ENCODE peak calls at places on chromosomes 13 and 19, in eight cellular contexts. Y, K, P, V, Z, R, S and I are unnamed samples.

GRCh38 chr13:111204438-111205177 is 89.5 kb downstream of the ARHGEF7 start:
- DNase-seq in Y (no peak), K (no peak), P (no peak), V (no peak), Z (peak), R (no peak), S (no peak), I (no peak)

GRCh38 chr13:63586467-63586866 is 2170.8 kb upstream of the PCDH20 start:
- DNase-seq in Y (no peak), K (no peak), P (no peak), V (no peak), Z (no peak), R (no peak), S (no peak), I (no peak)

GRCh38 chr19:11111771-11112144 is 22.5 kb downstream of the LDLR start:
- DNase-seq in Y (no peak), K (no peak), P (no peak), V (no peak), Z (no peak), R (no peak), S (no peak), I (no peak)

GRCh38 chr19:14333101-14333871 is 48.0 kb upstream of the ADGRE5 start:
- DNase-seq in Y (no peak), K (no peak), P (no peak), V (peak), Z (peak), R (no peak), S (no peak), I (no peak)

GRCh38 chr13:75255653-75256052 is 226.3 kb downstream of the TBC1D4 start:
- DNase-seq in Y (no peak), K (no peak), P (no peak), V (no peak), Z (no peak), R (no peak), S (no peak), I (no peak)

GRCh38 chr13:112112534-112113276 is 45.8 kb downstream of the SOX1 start:
- DNase-seq in Y (no peak), K (no peak), P (no peak), V (no peak), Z (no peak), R (no peak), S (no peak), I (no peak)

GRCh38 chr13:36666482-36667264 is 7.1 kb upstream of the SERTM1 start:
- DNase-seq in Y (no peak), K (no peak), P (no peak), V (no peak), Z (no peak), R (no peak), S (no peak), I (peak)

GRCh38 chr19:57903298-57904174 is 12.9 kb downstream of the ZNF417 start:
- DNase-seq in Y (peak), K (no peak), P (no peak), V (no peak), Z (peak), R (no peak), S (peak), I (peak)

GRCh38 chr19:1235625-1236538 is 1.9 kb downstream of the CBARP start:
- DNase-seq in Y (no peak), K (no peak), P (no peak), V (no peak), Z (peak), R (no peak), S (no peak), I (no peak)

GRCh38 chr19:20269461-20269860 is 102.4 kb downstream of the ZNF486 start:
- DNase-seq in Y (no peak), K (no peak), P (no peak), V (no peak), Z (no peak), R (no peak), S (no peak), I (no peak)

GRCh38 chr19:30001794-30002193 is 59.8 kb downstream of the URI1 start:
- DNase-seq in Y (peak), K (no peak), P (no peak), V (peak), Z (no peak), R (no peak), S (no peak), I (no peak)

GRCh38 chr19:54439174-54439851 is 9.7 kb upstream of the LENG8 start:
- DNase-seq in Y (peak), K (no peak), P (no peak), V (peak), Z (no peak), R (no peak), S (no peak), I (peak)

GRCh38 chr19:23410155-23410554 is 14.9 kb upstream of the ZNF91 start:
- DNase-seq in Y (no peak), K (no peak), P (no peak), V (no peak), Z (no peak), R (no peak), S (no peak), I (no peak)

GRCh38 chr13:73440296-73440895 is 381.6 kb downstream of the KLF5 start:
- DNase-seq in Y (peak), K (no peak), P (no peak), V (peak), Z (no peak), R (no peak), S (no peak), I (no peak)

GRCh38 chr19:53365899-53366493 is 491 bp downstream of the ZNF525 start:
- DNase-seq in Y (no peak), K (peak), P (peak), V (peak), Z (no peak), R (peak), S (no peak), I (peak)

GRCh38 chr19:5060591-5061339 is 91.9 kb downstream of the KDM4B start:
- DNase-seq in Y (no peak), K (no peak), P (no peak), V (no peak), Z (no peak), R (no peak), S (no peak), I (no peak)

GRCh38 chr13:50226515-50227147 is 211.4 kb downstream of the KCNRG start:
- DNase-seq in Y (no peak), K (no peak), P (no peak), V (no peak), Z (no peak), R (no peak), S (no peak), I (peak)

GRCh38 chr13:68234278-68234677 is 1004.1 kb upstream of the PCDH9 start:
- DNase-seq in Y (no peak), K (no peak), P (no peak), V (no peak), Z (no peak), R (no peak), S (no peak), I (no peak)

GRCh38 chr13:108915095-108915633 is 285.8 kb downstream of the MYO16 start:
- DNase-seq in Y (no peak), K (no peak), P (no peak), V (no peak), Z (peak), R (no peak), S (no peak), I (no peak)

GRCh38 chr19:30670011-30670329 is 297.8 kb downstream of the ZNF536 start:
- DNase-seq in Y (no peak), K (no peak), P (no peak), V (no peak), Z (no peak), R (no peak), S (no peak), I (no peak)

GRCh38 chr13:21402586-21403307 is 56.4 kb downstream of the ZDHHC20 start:
- DNase-seq in Y (no peak), K (no peak), P (no peak), V (no peak), Z (peak), R (no peak), S (peak), I (peak)

GRCh38 chr13:24512208-24513068 is at the start of gene PARP4:
- DNase-seq in Y (peak), K (peak), P (peak), V (peak), Z (peak), R (peak), S (peak), I (peak)

GRCh38 chr19:46435009-46435408 is 6.3 kb upstream of the PNMA8C start:
- DNase-seq in Y (no peak), K (no peak), P (no peak), V (no peak), Z (no peak), R (no peak), S (no peak), I (no peak)

GRCh38 chr19:19205416-19206410 is 2.5 kb upstream of the NR2C2AP start:
- DNase-seq in Y (no peak), K (no peak), P (no peak), V (no peak), Z (no peak), R (no peak), S (no peak), I (no peak)

GRCh38 chr13:109241160-109241559 is 545.2 kb downstream of the IRS2 start:
- DNase-seq in Y (no peak), K (no peak), P (no peak), V (no peak), Z (no peak), R (no peak), S (no peak), I (no peak)

GRCh38 chr13:108929532-108929931 is 300.1 kb downstream of the MYO16 start:
- DNase-seq in Y (no peak), K (no peak), P (no peak), V (no peak), Z (no peak), R (no peak), S (no peak), I (no peak)

GRCh38 chr19:7360393-7360984 is 11.8 kb downstream of the ARHGEF18 start:
- DNase-seq in Y (no peak), K (no peak), P (no peak), V (no peak), Z (no peak), R (no peak), S (no peak), I (no peak)

GRCh38 chr13:25771208-25771607 is 280.6 kb downstream of the SHISA2 start:
- DNase-seq in Y (peak), K (no peak), P (no peak), V (no peak), Z (peak), R (no peak), S (no peak), I (no peak)

GRCh38 chr13:53200498-53201453 is 172.2 kb downstream of the OLFM4 start:
- DNase-seq in Y (no peak), K (no peak), P (no peak), V (peak), Z (peak), R (no peak), S (no peak), I (no peak)

GRCh38 chr13:46526763-46527162 is 26.2 kb upstream of the LRCH1 start:
- DNase-seq in Y (no peak), K (no peak), P (no peak), V (no peak), Z (no peak), R (no peak), S (no peak), I (no peak)

GRCh38 chr19:4986471-4986888 is 17.6 kb downstream of the KDM4B start:
- DNase-seq in Y (no peak), K (no peak), P (no peak), V (no peak), Z (no peak), R (no peak), S (no peak), I (no peak)

GRCh38 chr19:21586341-21587116 is 81.1 kb downstream of the ZNF429 start:
- DNase-seq in Y (no peak), K (no peak), P (peak), V (peak), Z (no peak), R (no peak), S (no peak), I (no peak)